ENCODE peak calls at places on chromosomes 6 and 20, in four cellular contexts. G is tibial nerve, W is body of pancreas, O is fibroblast of mammary gland. I is an unnamed sample.
A peak's percentile ranks its signal among the peaks of the same experiment; 100 is the strongest.

GRCh38 chr6:165439928-165440554 is 130.6 kb upstream of the C6orf118 start:
- DNase-seq in G (no peak), W (no peak), O (peak; percentile 68), I (no peak)

GRCh38 chr20:35263609-35264223 is 14.2 kb downstream of the MMP24OS start:
- DNase-seq in G (no peak), O (no peak), W (peak; percentile 67), I (no peak)

GRCh38 chr6:20921533-20921932 is 387.3 kb downstream of the CDKAL1 start:
- DNase-seq in G (no peak), O (peak; percentile 76), W (no peak), I (no peak)

GRCh38 chr6:15946701-15947390 is 182.0 kb upstream of the MYLIP start:
- DNase-seq in G (no peak), O (no peak), W (no peak), I (no peak)

GRCh38 chr6:51028271-51028670 is 209.6 kb downstream of the TFAP2B start:
- DNase-seq in G (no peak), W (no peak), O (peak; percentile 8), I (no peak)

GRCh38 chr6:159933077-159933476 is 35.8 kb upstream of the IGF2R start:
- DNase-seq in O (no peak), G (no peak), W (no peak), I (no peak)

GRCh38 chr20:10739575-10739974 is 65.8 kb upstream of the JAG1 start:
- DNase-seq in G (no peak), O (no peak), W (no peak), I (no peak)

GRCh38 chr20:63831696-63832686 is 927 bp upstream of the ZBTB46 start:
- DNase-seq in G (no peak), O (no peak), W (no peak), I (no peak)

DNA sequence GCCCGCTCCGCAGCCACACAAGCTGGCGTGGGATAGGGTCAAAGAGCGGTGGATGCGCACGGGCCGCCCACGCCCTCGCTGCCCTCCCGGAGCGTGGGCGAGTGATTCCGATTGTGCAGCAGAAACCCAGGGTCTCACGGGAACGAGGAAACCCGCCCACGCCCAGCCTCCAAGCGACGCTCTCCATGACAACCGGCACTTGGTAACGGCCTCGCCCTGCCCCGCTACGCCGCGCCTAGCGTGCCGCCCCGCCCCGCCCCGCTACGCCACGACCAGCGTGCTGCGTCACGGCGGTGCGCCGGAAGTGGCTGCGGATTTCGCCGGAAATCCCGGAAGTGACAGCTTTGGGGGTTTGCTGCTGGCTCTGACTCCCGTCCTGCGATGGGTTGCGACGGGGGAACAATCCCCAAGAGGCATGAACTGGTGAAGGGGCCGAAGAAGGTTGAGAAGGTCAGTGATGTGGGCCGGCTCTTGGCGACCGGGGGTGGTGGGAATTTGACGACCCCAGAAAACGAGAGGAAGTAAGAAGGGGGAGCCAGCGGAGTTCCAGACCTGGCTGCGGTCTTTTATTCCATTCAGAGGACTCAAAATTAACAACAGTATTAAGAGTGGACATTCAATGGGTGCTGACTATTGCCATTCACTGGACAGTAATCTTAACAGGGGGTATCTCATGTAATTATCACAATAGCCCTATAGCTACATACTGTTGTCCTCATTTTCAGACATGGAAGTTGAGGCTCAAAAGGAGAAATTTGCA is at the start of gene RTF2:
- DNase-seq in W (peak; percentile 92), G (peak; percentile 87), O (peak; percentile 98), I (peak; percentile 98)
- TF ChIP-seq CTCF in W (no peak), G (no peak), O (no peak), I (peak; percentile 6)

GRCh38 chr6:1498491-1499113 is 109.2 kb downstream of the FOXF2 start:
- DNase-seq in O (peak; percentile 73), W (no peak), G (no peak), I (no peak)
- TF ChIP-seq CTCF in O (peak; percentile 21), W (no peak), G (no peak), I (no peak)

DNA sequence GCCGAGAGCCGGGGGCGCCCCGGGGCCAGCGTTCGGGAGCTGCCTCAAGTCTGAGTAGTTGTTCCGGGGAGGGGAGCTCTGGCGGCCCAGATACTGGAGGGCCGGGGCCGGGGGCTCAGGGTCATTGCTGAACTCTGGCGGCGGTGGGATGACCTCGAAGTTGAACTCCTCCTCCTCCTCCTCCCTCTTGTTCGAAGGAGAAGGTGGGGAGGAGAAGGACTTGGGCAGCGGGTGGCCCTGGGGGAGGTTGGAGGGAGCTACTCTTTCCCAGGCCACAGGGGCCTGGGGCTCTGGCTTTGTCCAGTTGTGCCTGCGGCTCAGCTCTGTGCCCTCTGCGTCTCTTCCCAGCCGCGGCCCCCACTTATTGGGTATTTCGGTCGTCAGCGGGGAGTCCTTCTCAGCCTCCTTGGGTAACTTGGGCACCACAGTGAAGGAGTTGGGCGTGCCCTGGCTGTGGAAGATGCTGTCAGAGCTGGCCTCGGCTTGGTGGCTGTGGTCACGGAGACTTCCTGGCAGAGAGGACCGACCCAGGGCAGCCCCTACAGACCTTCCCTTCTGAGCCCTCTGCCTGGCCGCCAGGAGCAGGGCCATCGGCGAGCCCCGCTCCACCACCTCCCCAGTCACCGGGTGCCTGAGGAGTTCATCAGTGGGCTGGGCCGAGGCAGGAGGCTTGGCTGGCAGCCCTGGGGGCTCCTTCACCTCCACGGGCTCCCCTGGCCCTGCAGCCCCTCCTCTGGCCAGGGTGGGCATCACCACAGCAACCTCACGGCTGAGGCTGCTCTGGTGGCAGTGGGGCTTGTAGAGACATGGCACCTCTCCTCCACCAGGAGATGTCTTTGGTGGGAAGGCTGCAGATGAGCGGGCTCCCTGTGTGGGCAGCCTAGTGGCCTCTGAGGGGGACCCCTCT is 37.4 kb downstream of the C6orf132 start:
- DNase-seq in O (no peak), G (no peak), W (no peak), I (no peak)
- TF ChIP-seq CTCF in O (no peak), G (no peak), W (no peak), I (no peak)

GRCh38 chr20:51634257-51634656 is 91.7 kb upstream of the NFATC2 start:
- DNase-seq in O (peak; percentile 35), W (peak; percentile 81), G (peak; percentile 27), I (no peak)

GRCh38 chr20:51634877-51635276 is 92.4 kb upstream of the NFATC2 start:
- DNase-seq in W (no peak), O (no peak), G (no peak), I (no peak)

GRCh38 chr20:51637241-51637640 is 94.7 kb upstream of the NFATC2 start:
- DNase-seq in O (no peak), G (no peak), W (no peak), I (no peak)

GRCh38 chr20:51635680-51636079 is 93.2 kb upstream of the NFATC2 start:
- DNase-seq in O (no peak), G (no peak), W (no peak), I (no peak)

DNA sequence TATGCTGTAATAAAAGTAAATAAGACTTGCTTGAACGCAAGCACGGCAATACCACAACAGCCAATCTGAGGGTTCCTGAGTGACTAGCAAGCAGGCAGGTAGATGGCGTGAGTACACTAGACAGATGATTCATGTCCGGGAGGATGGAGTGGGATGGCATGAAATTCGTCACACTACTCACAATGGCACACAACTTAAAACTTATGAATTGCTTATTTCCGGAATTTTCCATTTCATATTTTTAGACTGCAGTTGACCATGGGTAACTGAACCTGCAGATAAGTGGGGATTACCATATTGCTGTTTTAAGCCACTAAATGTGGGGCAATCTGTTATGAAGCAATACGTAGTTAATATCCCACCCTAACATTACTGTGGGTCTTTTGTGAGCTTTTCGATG is 93.6 kb upstream of the NFATC2 start:
- DNase-seq in O (no peak), G (no peak), W (no peak), I (no peak)
- TF ChIP-seq CTCF in O (no peak), G (no peak), W (no peak), I (no peak)

DNA sequence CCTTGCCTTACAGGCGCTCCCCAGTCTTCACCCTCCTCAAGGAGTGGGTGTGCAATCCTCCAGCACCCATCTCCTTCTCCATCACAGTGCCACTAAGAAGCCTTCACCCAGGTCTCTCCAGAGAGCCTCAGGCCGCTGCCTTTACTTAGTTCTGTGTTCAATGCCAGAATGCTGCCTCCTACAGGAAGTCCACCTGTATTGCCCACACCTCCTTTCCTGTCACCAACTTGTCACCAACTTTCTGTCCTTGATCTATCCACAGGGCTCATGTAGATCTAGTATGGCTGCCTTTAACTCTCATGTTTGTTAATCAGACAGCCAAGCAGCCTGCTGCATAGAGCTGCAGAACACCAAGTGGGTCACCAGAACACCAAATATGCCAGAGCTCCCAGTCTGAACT is 546 bp upstream of the LST1 start:
- DNase-seq in G (no peak), O (peak; percentile 19), W (no peak), I (no peak)
- TF ChIP-seq CTCF in G (no peak), O (peak; percentile 44), W (no peak), I (no peak)

DNA sequence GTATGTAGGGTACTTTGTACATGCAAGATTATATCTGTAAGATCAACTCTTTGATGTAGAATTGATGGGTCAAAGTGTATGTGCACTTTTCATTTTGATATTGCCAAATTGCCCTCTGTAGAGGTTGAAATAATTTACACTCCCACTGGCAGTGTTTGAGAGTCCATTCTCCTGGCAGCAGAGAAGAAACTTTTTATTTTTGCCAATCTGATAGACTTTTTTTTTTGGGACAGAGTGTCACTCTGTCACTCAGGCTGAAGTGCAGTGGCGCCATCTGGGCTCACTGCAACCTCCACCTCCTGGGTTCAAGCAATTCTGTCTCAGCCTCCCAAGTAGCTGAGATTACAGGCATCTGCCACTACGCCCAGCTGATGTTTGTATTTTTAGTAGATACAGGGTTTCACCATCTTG is 199.2 kb downstream of the ZFAND3 start:
- DNase-seq in O (no peak), W (no peak), G (no peak), I (no peak)
- TF ChIP-seq CTCF in O (no peak), W (no peak), G (no peak), I (no peak)

DNA sequence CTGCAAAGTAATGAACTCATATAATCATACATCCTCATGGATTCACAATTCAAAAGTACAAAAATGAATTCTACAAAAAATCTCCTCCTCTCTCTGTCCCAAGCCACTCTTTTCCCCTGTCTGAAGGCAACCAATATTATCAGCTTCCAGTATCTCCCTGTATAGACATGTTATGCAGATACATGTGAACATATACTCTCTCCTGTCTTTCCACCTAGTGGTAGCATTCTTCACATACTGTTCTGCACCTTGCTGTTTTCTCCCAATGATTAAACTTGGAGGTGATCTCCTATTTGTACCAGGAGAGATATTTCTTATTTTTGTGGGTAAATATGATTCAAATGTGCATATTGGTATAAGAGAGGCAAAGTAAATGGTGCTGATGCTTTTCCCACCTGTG is 416.4 kb downstream of the EPM2A start:
- DNase-seq in O (no peak), G (no peak), W (no peak), I (no peak)
- TF ChIP-seq CTCF in O (no peak), G (no peak), W (no peak), I (no peak)

GRCh38 chr6:13767121-13767794 is 47.1 kb downstream of the MCUR1 start:
- DNase-seq in O (peak; percentile 60), G (peak; percentile 57), W (no peak), I (no peak)
- TF ChIP-seq CTCF in O (peak; percentile 3), G (peak; percentile 15), W (no peak), I (no peak)

GRCh38 chr6:100803264-100803663 is 77.9 kb downstream of the ASCC3 start:
- DNase-seq in G (no peak), O (no peak), W (no peak), I (no peak)
- TF ChIP-seq CTCF in G (no peak), O (no peak), W (no peak), I (no peak)

GRCh38 chr6:157669747-157670216 is 153.3 kb upstream of the SNX9 start:
- DNase-seq in G (peak; percentile 73), W (peak; percentile 33), O (peak; percentile 72), I (peak; percentile 95)
- TF ChIP-seq CTCF in G (peak; percentile 34), W (no peak), O (peak; percentile 25), I (peak; percentile 37)

I was measured in esophagus muscularis mucosa.